ENCODE peak calls at places on chromosomes 4 and X, in four cellular contexts. W is naive thymus-derived CD8-positive, alpha-beta T cell; G is fibroblast of pulmonary artery; A is esophagus squamous epithelium. V is an unnamed sample.

GRCh38 chrX:68695206-68695845 is 47.9 kb downstream of the STARD8 start:
- DNase-seq in W (no peak), G (no peak), A (no peak), V (no peak)

GRCh38 chr4:151403656-151404055 is 5.3 kb upstream of the FHIP1A start:
- DNase-seq in W (no peak), G (no peak), A (no peak), V (peak; percentile 65)

GRCh38 chr4:1011022-1011694 is at the start of gene FGFRL1:
- DNase-seq in W (peak; percentile 94), G (peak; percentile 87), A (peak; percentile 49), V (no peak)

GRCh38 chr4:90528551-90528950 is 401.4 kb downstream of the CCSER1 start:
- DNase-seq in W (no peak), G (no peak), A (no peak), V (no peak)

GRCh38 chr4:125677665-125678307 is 363.0 kb downstream of the FAT4 start:
- DNase-seq in W (no peak), G (no peak), A (no peak), V (no peak)

GRCh38 chr4:130849985-130850632 is 1754.2 kb downstream of the C4orf33 start:
- DNase-seq in W (no peak), G (peak; percentile 3), A (no peak), V (no peak)

GRCh38 chr4:85639946-85640345 is 165.0 kb downstream of the ARHGAP24 start:
- DNase-seq in W (no peak), G (no peak), A (no peak), V (no peak)

GRCh38 chrX:142068365-142068764 is 136.7 kb downstream of the MAGEC2 start:
- DNase-seq in W (no peak), G (no peak), A (no peak), V (no peak)